ENCODE peak calls at places on chromosomes 1 and 21, in six cellular contexts. N, V, K, I, Y and E are unnamed samples.

GRCh38 chr1:21783679-21784603 is 992 bp upstream of the USP48 start:
- DNase-seq in V (peak), I (peak), Y (peak), N (peak), K (peak), E (peak)

GRCh38 chr1:162846256-162847212 is 14.4 kb downstream of the CCDC190 start:
- DNase-seq in I (no peak), N (no peak), K (no peak), Y (no peak), V (peak), E (no peak)

GRCh38 chr21:37554661-37555379 is 188.2 kb downstream of the DYRK1A start:
- DNase-seq in I (no peak), V (no peak), Y (no peak), N (no peak), K (no peak), E (no peak)

GRCh38 chr1:77197351-77197750 is 21.9 kb downstream of the PIGK start:
- DNase-seq in K (no peak), V (no peak), N (no peak), Y (no peak), I (no peak), E (no peak)

GRCh38 chr1:55352080-55352800 is 137.1 kb upstream of the USP24 start:
- DNase-seq in N (no peak), K (no peak), V (no peak), Y (no peak), I (no peak), E (no peak)

GRCh38 chr1:109491372-109491771 is 2.5 kb upstream of the CYB561D1 start:
- DNase-seq in V (no peak), N (no peak), Y (no peak), I (no peak), K (no peak), E (no peak)

GRCh38 chr1:111204923-111205723 is 4.7 kb upstream of the DENND2D start:
- DNase-seq in I (no peak), V (no peak), K (no peak), Y (no peak), N (no peak), E (no peak)

GRCh38 chr1:175750366-175751111 is 7.1 kb upstream of the TNR start:
- DNase-seq in N (no peak), V (no peak), K (no peak), Y (no peak), I (no peak), E (no peak)

GRCh38 chr1:41515131-41515678 is 30.7 kb upstream of the EDN2 start:
- DNase-seq in N (no peak), Y (no peak), V (no peak), K (no peak), I (no peak), E (no peak)

GRCh38 chr21:29486306-29486705 is 187.6 kb downstream of the BACH1 start:
- DNase-seq in Y (no peak), I (no peak), K (no peak), V (no peak), N (no peak), E (no peak)

GRCh38 chr1:33191731-33192275 is 10.0 kb upstream of the TRIM62 start:
- DNase-seq in K (no peak), Y (no peak), N (no peak), I (no peak), V (no peak), E (no peak)

GRCh38 chr1:211133393-211133840 is 531 bp downstream of the KCNH1 start:
- DNase-seq in V (no peak), I (no peak), K (no peak), N (no peak), Y (no peak), E (no peak)

GRCh38 chr1:113811353-113811887 is 856 bp downstream of the RSBN1 start:
- DNase-seq in N (peak), V (peak), K (peak), Y (no peak), I (peak), E (peak)

GRCh38 chr1:155979525-155980343 is 1.4 kb upstream of the ARHGEF2 start:
- DNase-seq in Y (no peak), V (no peak), N (no peak), K (no peak), I (peak), E (no peak)

GRCh38 chr1:195820925-195821324 is 787.3 kb downstream of the KCNT2 start:
- DNase-seq in N (no peak), I (no peak), K (no peak), Y (no peak), V (no peak), E (no peak)

GRCh38 chr1:206050655-206051235 is 2.2 kb upstream of the RHEX start:
- DNase-seq in I (no peak), K (no peak), N (no peak), Y (peak), V (peak), E (no peak)

GRCh38 chr21:41321211-41321907 is 4.8 kb downstream of the FAM3B start:
- DNase-seq in Y (no peak), N (no peak), I (no peak), K (no peak), V (no peak), E (no peak)

GRCh38 chr21:34122047-34122446 is 48.7 kb downstream of the MRPS6 start:
- DNase-seq in K (no peak), V (no peak), Y (no peak), I (no peak), N (no peak), E (no peak)

GRCh38 chr1:91806777-91807700 is 78.9 kb downstream of the TGFBR3 start:
- DNase-seq in K (peak), N (peak), Y (no peak), V (peak), I (no peak), E (peak)

GRCh38 chr1:245677446-245678240 is 522.9 kb downstream of the KIF26B start:
- DNase-seq in K (no peak), V (peak), I (no peak), Y (no peak), N (no peak), E (no peak)

GRCh38 chr1:228087771-228088251 is 5.3 kb downstream of the ARF1 start:
- DNase-seq in V (peak), K (no peak), Y (no peak), I (no peak), N (no peak), E (no peak)

GRCh38 chr1:84402060-84402459 is 3.8 kb downstream of the DNASE2B start:
- DNase-seq in V (peak), Y (no peak), I (no peak), N (no peak), K (no peak), E (no peak)

GRCh38 chr1:21914880-21915640 is 22.1 kb downstream of the HSPG2 start:
- DNase-seq in N (no peak), K (no peak), Y (no peak), I (peak), V (no peak), E (no peak)

GRCh38 chr1:44785027-44785376 is 3.0 kb downstream of the BEST4 start:
- DNase-seq in N (no peak), V (no peak), K (no peak), Y (no peak), I (no peak), E (no peak)

GRCh38 chr1:223695014-223695413 is 17.3 kb upstream of the CAPN2 start:
- DNase-seq in N (no peak), I (no peak), Y (no peak), K (no peak), V (no peak), E (no peak)

GRCh38 chr1:116777831-116778830 is 23.9 kb downstream of the CD2 start:
- DNase-seq in V (peak), I (no peak), K (no peak), N (no peak), Y (no peak), E (peak)

GRCh38 chr1:6392880-6393399 is 627 bp downstream of the ACOT7 start:
- DNase-seq in N (peak), Y (no peak), K (no peak), I (peak), V (no peak), E (no peak)

GRCh38 chr1:164763098-164763497 is 204.1 kb downstream of the PBX1 start:
- DNase-seq in N (no peak), K (no peak), V (no peak), Y (no peak), I (no peak), E (no peak)

GRCh38 chr1:154767315-154768240 is 102.5 kb downstream of the KCNN3 start:
- DNase-seq in V (peak), Y (no peak), K (no peak), N (no peak), I (no peak), E (no peak)

GRCh38 chr1:234659538-234659937 is 49.6 kb upstream of the IRF2BP2 start:
- DNase-seq in V (peak), N (no peak), K (peak), I (no peak), Y (no peak), E (peak)

GRCh38 chr1:234655328-234656069 is 45.5 kb upstream of the IRF2BP2 start:
- DNase-seq in Y (no peak), V (no peak), N (no peak), I (no peak), K (no peak), E (no peak)

GRCh38 chr1:234658143-234658542 is 48.2 kb upstream of the IRF2BP2 start:
- DNase-seq in K (peak), I (no peak), Y (no peak), N (no peak), V (peak), E (peak)

GRCh38 chr1:234656070-234656875 is 46.3 kb upstream of the IRF2BP2 start:
- DNase-seq in Y (no peak), K (no peak), I (no peak), N (no peak), V (peak), E (no peak)

DNA sequence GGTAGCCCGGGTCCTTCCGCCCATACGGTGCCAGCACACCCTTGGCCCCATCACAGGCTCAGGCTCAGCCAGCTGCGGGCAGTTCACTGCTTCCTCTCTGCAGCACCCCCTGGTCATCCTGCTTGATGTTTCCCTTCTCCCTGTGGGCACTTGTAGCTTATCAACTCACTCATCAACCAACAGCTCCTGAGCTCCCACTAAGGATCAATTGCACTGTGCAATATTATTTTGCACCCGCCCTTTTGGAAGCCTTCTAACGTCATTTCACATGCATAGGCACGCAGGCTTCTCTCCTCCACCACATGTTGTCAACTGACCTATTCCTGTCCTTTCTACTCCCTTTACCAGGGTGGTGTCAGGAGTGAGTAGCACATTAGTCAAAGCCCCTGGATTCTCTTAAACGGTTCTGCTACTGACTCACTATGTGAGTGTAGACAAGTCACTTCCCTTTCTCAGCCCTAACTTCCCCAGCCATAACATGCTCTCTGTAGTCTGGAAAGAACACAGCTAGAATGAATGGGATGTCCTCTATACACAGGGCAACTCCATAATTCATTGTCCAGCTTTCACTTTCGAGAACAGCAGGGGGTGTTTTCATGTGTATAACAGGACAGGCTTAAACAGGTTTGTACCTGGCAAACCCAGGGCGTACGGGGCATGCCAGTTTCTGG is 47.1 kb upstream of the IRF2BP2 start:
- DNase-seq in N (no peak), I (no peak), Y (no peak), V (peak), K (peak), E (peak)
- TF ChIP-seq BHLHE40 in N (no peak), I (peak), Y (no peak), V (peak), K (no peak), E (no peak)

DNA sequence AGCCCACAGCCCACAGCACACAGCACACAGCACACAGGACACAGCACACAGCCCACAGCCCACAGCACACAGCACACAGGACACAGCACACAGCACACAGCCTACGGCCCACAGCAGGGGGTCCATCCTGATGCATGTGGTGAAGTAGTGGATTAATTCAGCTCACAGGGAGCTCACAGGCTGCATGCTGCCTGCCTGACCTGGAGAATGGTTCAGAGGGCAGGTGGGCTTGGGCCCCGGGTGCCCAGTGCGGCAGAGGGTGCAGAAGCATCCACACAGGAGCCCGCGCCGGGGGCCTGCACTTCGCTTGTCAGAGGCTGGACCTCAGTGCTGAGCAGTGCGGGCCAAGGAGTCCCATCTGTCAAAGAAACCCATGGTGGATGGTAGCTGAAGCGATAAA is 21.1 kb upstream of the AJAP1 start:
- DNase-seq in N (no peak), I (no peak), K (no peak), Y (no peak), V (no peak), E (no peak)
- TF ChIP-seq BHLHE40 in N (no peak), I (no peak), K (no peak), Y (no peak), V (no peak), E (no peak)

GRCh38 chr1:147080013-147080661 is 92.1 kb downstream of the PRKAB2 start:
- DNase-seq in K (no peak), V (no peak), Y (no peak), I (no peak), N (no peak), E (no peak)

GRCh38 chr1:147086129-147086528 is 86.1 kb downstream of the PRKAB2 start:
- DNase-seq in I (no peak), V (no peak), K (no peak), N (no peak), Y (no peak), E (no peak)

GRCh38 chr1:147080671-147081394 is 91.4 kb downstream of the PRKAB2 start:
- DNase-seq in Y (no peak), I (no peak), V (no peak), K (no peak), N (no peak), E (no peak)

GRCh38 chr1:147083919-147084272 is 88.4 kb downstream of the PRKAB2 start:
- DNase-seq in I (no peak), V (no peak), Y (no peak), K (no peak), N (no peak), E (no peak)

DNA sequence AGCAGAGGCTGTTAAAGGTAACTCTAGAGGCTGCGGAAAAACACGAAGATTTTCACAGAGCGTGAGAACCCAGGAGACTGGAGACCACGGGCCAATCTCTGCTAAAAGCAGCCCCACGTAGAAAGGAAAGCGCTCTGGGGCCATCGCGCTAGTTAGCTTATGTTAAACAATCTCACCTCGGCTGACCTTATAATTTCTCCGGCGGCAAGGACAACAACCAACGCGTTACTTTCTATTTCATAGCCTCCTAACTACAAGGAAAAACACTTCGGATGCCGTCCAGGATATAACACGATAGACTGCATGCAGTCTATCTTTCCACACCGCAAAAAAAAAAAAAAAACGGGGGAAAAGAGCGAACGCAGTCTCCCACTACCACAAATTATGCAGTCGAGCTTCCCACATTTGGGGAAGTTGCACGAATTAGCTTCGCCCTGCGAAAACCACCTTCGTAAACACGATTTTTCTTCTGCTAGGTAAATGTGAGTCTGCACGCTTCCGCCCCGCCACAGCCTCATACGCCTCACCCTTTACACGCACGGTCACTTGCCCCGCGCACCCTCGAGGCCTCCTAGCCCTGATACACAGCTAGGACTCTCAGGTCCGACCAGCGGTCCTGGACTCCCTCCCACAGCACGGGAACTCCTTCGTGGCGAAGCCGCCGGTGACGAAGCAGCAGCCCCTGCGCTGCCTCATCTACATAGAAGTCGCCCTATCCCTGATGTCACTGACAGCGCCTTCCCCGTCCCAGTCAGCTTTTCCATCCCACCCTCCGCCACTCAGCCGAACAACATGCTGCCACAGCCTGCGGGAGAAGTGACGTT is 87.8 kb downstream of the PRKAB2 start:
- DNase-seq in N (peak), V (peak), K (peak), I (peak), Y (peak), E (peak)
- TF ChIP-seq BHLHE40 in N (peak), V (no peak), K (no peak), I (peak), Y (peak), E (no peak)

GRCh38 chr1:199405634-199406196 is 621.8 kb upstream of the NR5A2 start:
- DNase-seq in N (no peak), V (no peak), I (no peak), Y (no peak), K (no peak), E (no peak)

GRCh38 chr1:199399996-199400714 is 627.4 kb upstream of the NR5A2 start:
- DNase-seq in Y (peak), V (no peak), I (no peak), K (no peak), N (no peak), E (no peak)

GRCh38 chr1:199404191-199404590 is 623.3 kb upstream of the NR5A2 start:
- DNase-seq in K (no peak), Y (no peak), I (peak), N (no peak), V (peak), E (no peak)

GRCh38 chr1:199403421-199404116 is 623.9 kb upstream of the NR5A2 start:
- DNase-seq in V (peak), I (no peak), K (no peak), Y (no peak), N (no peak), E (no peak)

GRCh38 chr1:199404976-199405375 is 622.5 kb upstream of the NR5A2 start:
- DNase-seq in Y (no peak), K (no peak), N (no peak), V (peak), I (no peak), E (no peak)
- TF ChIP-seq BHLHE40 in Y (no peak), K (no peak), N (no peak), V (no peak), I (no peak), E (no peak)

DNA sequence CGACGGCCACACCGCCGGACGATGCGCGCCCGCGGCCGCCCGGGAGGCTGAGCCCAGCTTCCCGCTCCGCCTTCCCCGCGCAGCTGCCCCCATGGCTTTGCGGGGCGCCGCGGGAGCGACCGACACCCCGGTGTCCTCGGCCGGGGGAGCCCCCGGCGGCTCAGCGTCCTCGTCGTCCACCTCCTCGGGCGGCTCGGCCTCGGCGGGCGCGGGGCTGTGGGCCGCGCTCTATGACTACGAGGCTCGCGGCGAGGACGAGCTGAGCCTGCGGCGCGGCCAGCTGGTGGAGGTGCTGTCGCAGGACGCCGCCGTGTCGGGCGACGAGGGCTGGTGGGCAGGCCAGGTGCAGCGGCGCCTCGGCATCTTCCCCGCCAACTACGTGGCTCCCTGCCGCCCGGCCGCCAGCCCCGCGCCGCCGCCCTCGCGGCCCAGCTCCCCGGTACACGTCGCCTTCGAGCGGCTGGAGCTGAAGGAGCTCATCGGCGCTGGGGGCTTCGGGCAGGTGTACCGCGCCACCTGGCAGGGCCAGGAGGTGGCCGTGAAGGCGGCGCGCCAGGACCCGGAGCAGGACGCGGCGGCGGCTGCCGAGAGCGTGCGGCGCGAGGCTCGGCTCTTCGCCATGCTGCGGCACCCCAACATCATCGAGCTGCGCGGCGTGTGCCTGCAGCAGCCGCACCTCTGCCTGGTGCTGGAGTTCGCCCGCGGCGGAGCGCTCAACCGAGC is 575 bp downstream of the MAP3K21 start:
- DNase-seq in V (no peak), I (peak), N (peak), K (peak), Y (no peak), E (no peak)
- TF ChIP-seq BHLHE40 in V (no peak), I (no peak), N (no peak), K (no peak), Y (no peak), E (no peak)

GRCh38 chr1:3393024-3393986 is 61.2 kb upstream of the ARHGEF16 start:
- DNase-seq in I (no peak), Y (no peak), K (no peak), V (peak), N (peak), E (no peak)
- TF ChIP-seq BHLHE40 in I (no peak), Y (no peak), K (no peak), V (no peak), N (no peak), E (no peak)